ENCODE peak calls at places on chromosomes 12 and 14, in five cellular contexts. One of them, this sample, is unnamed.

GRCh38 chr14:30826070-30826469 is 48.3 kb upstream of the COCH start:
- DNase-seq in ovary: no peak
- DNase-seq in right lobe of liver: no peak
- DNase-seq in Peyer's patch: no peak
- DNase-seq in gastrocnemius medialis: no peak
- DNase-seq in this sample: no peak

GRCh38 chr14:59905193-59905592 is 14.8 kb upstream of the LRRC9 start:
- DNase-seq in ovary: no peak
- DNase-seq in gastrocnemius medialis: no peak
- DNase-seq in right lobe of liver: no peak
- DNase-seq in Peyer's patch: no peak
- DNase-seq in this sample: no peak

GRCh38 chr14:74980746-74981661 is 21.7 kb upstream of the EIF2B2 start:
- DNase-seq in Peyer's patch: no peak
- DNase-seq in gastrocnemius medialis: peak; percentile 70
- DNase-seq in ovary: no peak
- DNase-seq in right lobe of liver: no peak
- DNase-seq in this sample: no peak

GRCh38 chr12:72523754-72524153 is 251.6 kb downstream of the TRHDE start:
- DNase-seq in right lobe of liver: no peak
- DNase-seq in ovary: no peak
- DNase-seq in gastrocnemius medialis: no peak
- DNase-seq in Peyer's patch: no peak
- DNase-seq in this sample: no peak

GRCh38 chr14:88834883-88835431 is 10.5 kb downstream of the TTC8 start:
- DNase-seq in right lobe of liver: no peak
- DNase-seq in gastrocnemius medialis: no peak
- DNase-seq in Peyer's patch: no peak
- DNase-seq in ovary: no peak
- DNase-seq in this sample: peak; percentile 39

GRCh38 chr14:20546877-20547276 is 14.0 kb downstream of the RNASE9 start:
- DNase-seq in right lobe of liver: no peak
- DNase-seq in Peyer's patch: no peak
- DNase-seq in ovary: no peak
- DNase-seq in gastrocnemius medialis: no peak
- DNase-seq in this sample: no peak

GRCh38 chr14:64114166-64114565 is 180.0 kb downstream of the ESR2 start:
- DNase-seq in gastrocnemius medialis: peak; percentile 68
- DNase-seq in ovary: no peak
- DNase-seq in right lobe of liver: peak; percentile 60
- DNase-seq in Peyer's patch: no peak
- DNase-seq in this sample: no peak

GRCh38 chr12:63319936-63320633 is 169.1 kb upstream of the AVPR1A start:
- DNase-seq in Peyer's patch: no peak
- DNase-seq in right lobe of liver: no peak
- DNase-seq in ovary: no peak
- DNase-seq in gastrocnemius medialis: no peak
- DNase-seq in this sample: no peak

GRCh38 chr14:23376477-23377200 is at the start of gene CMTM5:
- DNase-seq in right lobe of liver: no peak
- DNase-seq in gastrocnemius medialis: no peak
- DNase-seq in ovary: no peak
- DNase-seq in Peyer's patch: no peak
- DNase-seq in this sample: no peak

GRCh38 chr12:25433581-25434325 is 119.3 kb downstream of the LMNTD1 start:
- DNase-seq in gastrocnemius medialis: no peak
- DNase-seq in ovary: no peak
- DNase-seq in Peyer's patch: no peak
- DNase-seq in right lobe of liver: no peak
- DNase-seq in this sample: no peak

GRCh38 chr14:31787377-31787776 is 226.2 kb downstream of the NUBPL start:
- DNase-seq in gastrocnemius medialis: no peak
- DNase-seq in ovary: no peak
- DNase-seq in Peyer's patch: no peak
- DNase-seq in right lobe of liver: no peak
- DNase-seq in this sample: no peak

GRCh38 chr14:77195766-77196165 is 14.2 kb downstream of the TMEM63C start:
- DNase-seq in Peyer's patch: no peak
- DNase-seq in right lobe of liver: no peak
- DNase-seq in ovary: no peak
- DNase-seq in gastrocnemius medialis: no peak
- DNase-seq in this sample: no peak

GRCh38 chr14:80172380-80173055 is 38.8 kb downstream of the DIO2 start:
- DNase-seq in ovary: no peak
- DNase-seq in right lobe of liver: no peak
- DNase-seq in gastrocnemius medialis: no peak
- DNase-seq in Peyer's patch: no peak
- DNase-seq in this sample: no peak

GRCh38 chr12:51531982-51532497 is 59.0 kb upstream of the SCN8A start:
- DNase-seq in Peyer's patch: peak; percentile 78
- DNase-seq in right lobe of liver: peak; percentile 65
- DNase-seq in ovary: peak; percentile 79
- DNase-seq in gastrocnemius medialis: peak; percentile 15
- DNase-seq in this sample: peak; percentile 48

GRCh38 chr12:16166563-16167470 is 110.7 kb downstream of the SLC15A5 start:
- DNase-seq in ovary: no peak
- DNase-seq in Peyer's patch: no peak
- DNase-seq in right lobe of liver: no peak
- DNase-seq in gastrocnemius medialis: no peak
- DNase-seq in this sample: no peak

GRCh38 chr14:63204407-63205280 is at the start of gene RHOJ:
- DNase-seq in gastrocnemius medialis: no peak
- DNase-seq in right lobe of liver: no peak
- DNase-seq in ovary: peak; percentile 26
- DNase-seq in Peyer's patch: no peak
- DNase-seq in this sample: no peak

GRCh38 chr14:36477266-36477665 is 42.8 kb downstream of the NKX2-1 start:
- DNase-seq in gastrocnemius medialis: no peak
- DNase-seq in right lobe of liver: no peak
- DNase-seq in ovary: no peak
- DNase-seq in Peyer's patch: no peak
- DNase-seq in this sample: no peak

GRCh38 chr14:71228711-71229110 is 321.5 kb downstream of the PCNX1 start:
- DNase-seq in ovary: no peak
- DNase-seq in right lobe of liver: no peak
- DNase-seq in gastrocnemius medialis: no peak
- DNase-seq in Peyer's patch: no peak
- DNase-seq in this sample: no peak

GRCh38 chr12:34398706-34399630 is 376.7 kb downstream of the ALG10 start:
- DNase-seq in right lobe of liver: peak; percentile 37
- DNase-seq in ovary: peak; percentile 14
- DNase-seq in gastrocnemius medialis: peak; percentile 0
- DNase-seq in Peyer's patch: no peak
- DNase-seq in this sample: no peak

GRCh38 chr12:34399631-34400422 is 377.5 kb downstream of the ALG10 start:
- DNase-seq in Peyer's patch: no peak
- DNase-seq in right lobe of liver: peak; percentile 31
- DNase-seq in ovary: peak; percentile 6
- DNase-seq in gastrocnemius medialis: no peak
- DNase-seq in this sample: no peak

GRCh38 chr12:34396861-34397590 is 374.7 kb downstream of the ALG10 start:
- DNase-seq in gastrocnemius medialis: peak; percentile 0
- DNase-seq in ovary: peak; percentile 5
- DNase-seq in Peyer's patch: peak; percentile 6
- DNase-seq in right lobe of liver: peak; percentile 28
- DNase-seq in this sample: no peak

GRCh38 chr12:34397591-34398365 is 375.5 kb downstream of the ALG10 start:
- DNase-seq in right lobe of liver: peak; percentile 31
- DNase-seq in Peyer's patch: peak; percentile 6
- DNase-seq in ovary: peak; percentile 5
- DNase-seq in gastrocnemius medialis: peak; percentile 1
- DNase-seq in this sample: no peak

GRCh38 chr12:34398366-34398705 is 376.0 kb downstream of the ALG10 start:
- DNase-seq in ovary: peak; percentile 4
- DNase-seq in Peyer's patch: no peak
- DNase-seq in gastrocnemius medialis: peak; percentile 0
- DNase-seq in right lobe of liver: peak; percentile 28
- DNase-seq in this sample: no peak
- H3K9me3 ChIP-seq in ovary: peaks cover 11% of the 10 kb centered on the region
- H3K9me3 ChIP-seq in Peyer's patch: peaks cover 29% of the 10 kb centered on the region
- H3K9me3 ChIP-seq in gastrocnemius medialis: no peaks in the 10 kb centered on the region
- H3K9me3 ChIP-seq in right lobe of liver: no peaks in the 10 kb centered on the region
- H3K9me3 ChIP-seq in this sample: peaks cover 100% of the 10 kb centered on the region

DNA sequence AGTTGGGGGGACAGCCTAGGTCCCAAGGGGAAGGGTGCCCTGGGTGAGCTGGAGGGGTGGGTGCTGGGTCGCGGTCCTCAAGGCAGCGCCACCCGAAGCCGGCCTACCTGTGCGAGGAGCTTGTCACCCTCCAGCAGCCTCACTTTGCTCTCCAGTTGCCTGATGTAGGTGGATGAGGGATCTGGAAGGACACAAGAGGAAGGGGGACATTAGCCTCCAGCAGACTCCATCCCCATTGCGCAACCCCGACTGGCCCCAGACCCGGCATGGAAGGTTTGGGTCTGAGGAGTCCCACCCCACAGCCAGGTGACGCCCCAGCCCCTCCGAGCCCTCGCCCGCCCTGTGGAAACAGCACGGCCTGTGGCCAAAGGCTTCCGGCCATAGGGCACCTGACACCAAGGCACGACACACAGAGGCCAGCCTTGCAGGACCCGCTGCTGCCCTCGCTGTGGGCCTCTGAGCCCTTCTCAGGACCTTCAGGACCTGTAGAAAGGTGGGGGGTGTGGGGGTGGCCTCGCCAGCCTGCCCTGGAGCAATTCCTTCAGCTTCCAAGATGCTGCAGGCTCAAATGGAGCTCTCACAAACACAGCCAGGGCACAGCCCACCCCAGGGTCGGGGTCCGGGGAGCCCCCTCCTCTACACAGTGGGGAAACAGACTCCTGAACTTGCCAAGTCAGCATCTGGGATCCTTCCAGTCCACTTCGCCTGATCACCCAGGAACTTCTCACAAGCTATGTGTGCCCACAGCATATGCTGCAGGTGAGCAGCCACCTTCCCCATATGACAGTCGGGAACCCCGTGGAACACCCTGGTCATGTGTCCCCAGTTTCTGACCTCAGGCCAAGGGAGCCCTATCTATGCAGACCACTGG is 54.9 kb downstream of the CCNK start:
- DNase-seq in ovary: no peak
- DNase-seq in right lobe of liver: no peak
- DNase-seq in gastrocnemius medialis: no peak
- DNase-seq in Peyer's patch: no peak
- DNase-seq in this sample: no peak
- TF ChIP-seq CTCF in ovary: no peak
- TF ChIP-seq CTCF in right lobe of liver: no peak
- TF ChIP-seq CTCF in gastrocnemius medialis: no peak
- TF ChIP-seq CTCF in Peyer's patch: no peak
- TF ChIP-seq CTCF in this sample: no peak

GRCh38 chr14:51018521-51018920 is 74.2 kb upstream of the PYGL start:
- DNase-seq in Peyer's patch: no peak
- DNase-seq in ovary: no peak
- DNase-seq in gastrocnemius medialis: no peak
- DNase-seq in right lobe of liver: no peak
- DNase-seq in this sample: no peak
- H3K9me3 ChIP-seq in Peyer's patch: no peaks in the 10 kb centered on the region
- H3K9me3 ChIP-seq in ovary: no peaks in the 10 kb centered on the region
- H3K9me3 ChIP-seq in gastrocnemius medialis: no peaks in the 10 kb centered on the region
- H3K9me3 ChIP-seq in right lobe of liver: no peaks in the 10 kb centered on the region
- H3K9me3 ChIP-seq in this sample: no peaks in the 10 kb centered on the region

GRCh38 chr12:13980548-13981295 is 680 bp downstream of the GRIN2B start:
- DNase-seq in ovary: no peak
- DNase-seq in Peyer's patch: no peak
- DNase-seq in gastrocnemius medialis: no peak
- DNase-seq in right lobe of liver: no peak
- DNase-seq in this sample: no peak
- TF ChIP-seq CTCF in ovary: no peak
- TF ChIP-seq CTCF in Peyer's patch: no peak
- TF ChIP-seq CTCF in gastrocnemius medialis: no peak
- TF ChIP-seq CTCF in right lobe of liver: no peak
- TF ChIP-seq CTCF in this sample: no peak

DNA sequence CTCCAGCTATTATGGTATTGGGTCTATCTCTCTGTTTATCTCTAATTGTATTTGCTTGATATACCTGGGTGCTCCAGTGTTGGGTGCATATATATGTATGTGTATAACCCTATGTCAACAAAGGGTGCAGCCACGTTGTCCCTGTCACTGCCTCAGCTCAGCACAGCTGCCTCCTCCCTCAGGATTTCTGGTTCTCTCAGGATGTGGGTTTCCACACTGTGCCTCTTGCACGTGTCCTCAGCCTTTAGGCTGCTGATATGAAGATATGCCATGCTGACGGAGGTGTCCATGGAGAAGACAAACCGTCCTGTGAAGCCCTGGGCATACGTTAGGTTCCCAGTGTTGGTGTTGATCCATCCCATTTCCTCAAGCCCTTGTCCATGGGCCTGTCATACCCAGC is 791.2 kb downstream of the TMEM121 start:
- DNase-seq in right lobe of liver: no peak
- DNase-seq in gastrocnemius medialis: no peak
- DNase-seq in ovary: no peak
- DNase-seq in Peyer's patch: no peak
- DNase-seq in this sample: no peak
- H3K9me3 ChIP-seq in right lobe of liver: no peaks in the 10 kb centered on the region
- H3K9me3 ChIP-seq in gastrocnemius medialis: no peaks in the 10 kb centered on the region
- H3K9me3 ChIP-seq in ovary: no peaks in the 10 kb centered on the region
- H3K9me3 ChIP-seq in Peyer's patch: no peaks in the 10 kb centered on the region
- H3K9me3 ChIP-seq in this sample: peaks cover 43% of the 10 kb centered on the region